ENCODE peak calls at places on chromosomes 16 and 17, in eight cellular contexts. One of them, this sample, is unnamed.

GRCh38 chr17:57532556-57532955 is 212.5 kb downstream of the CCDC182 start:
- DNase-seq in sigmoid colon: no peak
- DNase-seq in K562: peak
- DNase-seq in left ventricle myocardium inferior: no peak
- DNase-seq in A549: no peak
- DNase-seq in transverse colon: no peak
- DNase-seq in upper lobe of right lung: no peak
- DNase-seq in lower lobe of right lung: no peak
- DNase-seq in this sample: no peak

GRCh38 chr16:56700631-56701030 is 18.4 kb downstream of the MT1X start:
- DNase-seq in sigmoid colon: no peak
- DNase-seq in K562: no peak
- DNase-seq in left ventricle myocardium inferior: no peak
- DNase-seq in A549: no peak
- DNase-seq in transverse colon: no peak
- DNase-seq in upper lobe of right lung: no peak
- DNase-seq in lower lobe of right lung: no peak
- DNase-seq in this sample: no peak

GRCh38 chr16:59060212-59060611 is 326.1 kb upstream of the GOT2 start:
- DNase-seq in sigmoid colon: no peak
- DNase-seq in K562: no peak
- DNase-seq in left ventricle myocardium inferior: no peak
- DNase-seq in A549: no peak
- DNase-seq in transverse colon: no peak
- DNase-seq in upper lobe of right lung: no peak
- DNase-seq in lower lobe of right lung: no peak
- DNase-seq in this sample: no peak

GRCh38 chr16:9895817-9896216 is 286.4 kb downstream of the GRIN2A start:
- DNase-seq in sigmoid colon: no peak
- DNase-seq in K562: no peak
- DNase-seq in left ventricle myocardium inferior: no peak
- DNase-seq in A549: no peak
- DNase-seq in transverse colon: no peak
- DNase-seq in upper lobe of right lung: no peak
- DNase-seq in lower lobe of right lung: no peak
- DNase-seq in this sample: no peak

GRCh38 chr16:72530434-72530833 is 358.5 kb upstream of the PMFBP1 start:
- DNase-seq in sigmoid colon: no peak
- DNase-seq in K562: no peak
- DNase-seq in left ventricle myocardium inferior: no peak
- DNase-seq in A549: no peak
- DNase-seq in transverse colon: no peak
- DNase-seq in upper lobe of right lung: no peak
- DNase-seq in lower lobe of right lung: no peak
- DNase-seq in this sample: peak

GRCh38 chr16:19588661-19589060 is 33.2 kb downstream of the VPS35L start:
- DNase-seq in sigmoid colon: no peak
- DNase-seq in K562: no peak
- DNase-seq in left ventricle myocardium inferior: no peak
- DNase-seq in A549: no peak
- DNase-seq in transverse colon: no peak
- DNase-seq in upper lobe of right lung: no peak
- DNase-seq in lower lobe of right lung: no peak
- DNase-seq in this sample: no peak

GRCh38 chr16:46727184-46727583 is 21.0 kb downstream of the MYLK3 start:
- DNase-seq in sigmoid colon: no peak
- DNase-seq in K562: no peak
- DNase-seq in left ventricle myocardium inferior: no peak
- DNase-seq in A549: no peak
- DNase-seq in transverse colon: no peak
- DNase-seq in upper lobe of right lung: no peak
- DNase-seq in lower lobe of right lung: no peak
- DNase-seq in this sample: no peak

GRCh38 chr16:19677403-19677802 is 40.6 kb downstream of the KNOP1 start:
- DNase-seq in sigmoid colon: no peak
- DNase-seq in K562: no peak
- DNase-seq in left ventricle myocardium inferior: peak
- DNase-seq in A549: no peak
- DNase-seq in transverse colon: no peak
- DNase-seq in upper lobe of right lung: no peak
- DNase-seq in lower lobe of right lung: no peak
- DNase-seq in this sample: no peak

GRCh38 chr16:66478733-66479511 is 51.8 kb downstream of the BEAN1 start:
- DNase-seq in sigmoid colon: peak
- DNase-seq in K562: peak
- DNase-seq in left ventricle myocardium inferior: peak
- DNase-seq in A549: peak
- DNase-seq in transverse colon: peak
- DNase-seq in upper lobe of right lung: peak
- DNase-seq in lower lobe of right lung: peak
- DNase-seq in this sample: peak

GRCh38 chr17:7982666-7983065 is 19.7 kb upstream of the GUCY2D start:
- DNase-seq in sigmoid colon: peak
- DNase-seq in K562: peak
- DNase-seq in left ventricle myocardium inferior: no peak
- DNase-seq in A549: no peak
- DNase-seq in transverse colon: no peak
- DNase-seq in upper lobe of right lung: no peak
- DNase-seq in lower lobe of right lung: no peak
- DNase-seq in this sample: no peak
- TF ChIP-seq CTCF in sigmoid colon: no peak
- TF ChIP-seq CTCF in K562: peak
- TF ChIP-seq CTCF in left ventricle myocardium inferior: no peak
- TF ChIP-seq CTCF in A549: no peak
- TF ChIP-seq CTCF in transverse colon: no peak
- TF ChIP-seq CTCF in upper lobe of right lung: peak
- TF ChIP-seq CTCF in lower lobe of right lung: peak
- TF ChIP-seq CTCF in this sample: peak

GRCh38 chr17:38873646-38874380 is 4.0 kb downstream of the LASP1 start:
- DNase-seq in sigmoid colon: no peak
- DNase-seq in K562: no peak
- DNase-seq in left ventricle myocardium inferior: no peak
- DNase-seq in A549: peak
- DNase-seq in transverse colon: peak
- DNase-seq in upper lobe of right lung: no peak
- DNase-seq in lower lobe of right lung: no peak
- DNase-seq in this sample: no peak
- H3K27ac ChIP-seq in sigmoid colon: peak
- H3K27ac ChIP-seq in K562: no peak
- H3K27ac ChIP-seq in left ventricle myocardium inferior: peak
- H3K27ac ChIP-seq in A549: peak
- H3K27ac ChIP-seq in transverse colon: peak
- H3K27ac ChIP-seq in upper lobe of right lung: peak
- H3K27ac ChIP-seq in lower lobe of right lung: peak
- H3K27ac ChIP-seq in this sample: peak

GRCh38 chr16:30002614-30003346 is 6.7 kb downstream of the INO80E start:
- DNase-seq in sigmoid colon: no peak
- DNase-seq in K562: no peak
- DNase-seq in left ventricle myocardium inferior: no peak
- DNase-seq in A549: no peak
- DNase-seq in transverse colon: no peak
- DNase-seq in upper lobe of right lung: no peak
- DNase-seq in lower lobe of right lung: no peak
- DNase-seq in this sample: no peak

GRCh38 chr16:30003670-30004423 is 7.0 kb downstream of the DOC2A start:
- DNase-seq in sigmoid colon: no peak
- DNase-seq in K562: no peak
- DNase-seq in left ventricle myocardium inferior: no peak
- DNase-seq in A549: no peak
- DNase-seq in transverse colon: no peak
- DNase-seq in upper lobe of right lung: no peak
- DNase-seq in lower lobe of right lung: no peak
- DNase-seq in this sample: no peak

GRCh38 chr16:30004424-30004776 is 6.4 kb downstream of the DOC2A start:
- DNase-seq in sigmoid colon: no peak
- DNase-seq in K562: no peak
- DNase-seq in left ventricle myocardium inferior: no peak
- DNase-seq in A549: no peak
- DNase-seq in transverse colon: no peak
- DNase-seq in upper lobe of right lung: no peak
- DNase-seq in lower lobe of right lung: peak
- DNase-seq in this sample: no peak

GRCh38 chr16:29999605-30000004 is 3.6 kb downstream of the INO80E start:
- DNase-seq in sigmoid colon: no peak
- DNase-seq in K562: no peak
- DNase-seq in left ventricle myocardium inferior: no peak
- DNase-seq in A549: no peak
- DNase-seq in transverse colon: no peak
- DNase-seq in upper lobe of right lung: no peak
- DNase-seq in lower lobe of right lung: no peak
- DNase-seq in this sample: no peak

GRCh38 chr16:30000768-30001631 is 5.0 kb downstream of the INO80E start:
- DNase-seq in sigmoid colon: no peak
- DNase-seq in K562: no peak
- DNase-seq in left ventricle myocardium inferior: no peak
- DNase-seq in A549: no peak
- DNase-seq in transverse colon: no peak
- DNase-seq in upper lobe of right lung: no peak
- DNase-seq in lower lobe of right lung: peak
- DNase-seq in this sample: no peak
- TF ChIP-seq CTCF in sigmoid colon: no peak
- TF ChIP-seq CTCF in K562: peak
- TF ChIP-seq CTCF in left ventricle myocardium inferior: no peak
- TF ChIP-seq CTCF in A549: no peak
- TF ChIP-seq CTCF in transverse colon: no peak
- TF ChIP-seq CTCF in upper lobe of right lung: no peak
- TF ChIP-seq CTCF in lower lobe of right lung: no peak
- TF ChIP-seq CTCF in this sample: no peak

GRCh38 chr17:55772086-55772485 is 21.2 kb downstream of the PCTP start:
- DNase-seq in sigmoid colon: no peak
- DNase-seq in K562: no peak
- DNase-seq in left ventricle myocardium inferior: no peak
- DNase-seq in A549: no peak
- DNase-seq in transverse colon: no peak
- DNase-seq in upper lobe of right lung: no peak
- DNase-seq in lower lobe of right lung: no peak
- DNase-seq in this sample: no peak

GRCh38 chr17:55773671-55774070 is 22.8 kb downstream of the PCTP start:
- DNase-seq in sigmoid colon: no peak
- DNase-seq in K562: no peak
- DNase-seq in left ventricle myocardium inferior: no peak
- DNase-seq in A549: no peak
- DNase-seq in transverse colon: no peak
- DNase-seq in upper lobe of right lung: no peak
- DNase-seq in lower lobe of right lung: no peak
- DNase-seq in this sample: no peak

GRCh38 chr17:55778389-55779118 is 27.7 kb downstream of the PCTP start:
- DNase-seq in sigmoid colon: no peak
- DNase-seq in K562: no peak
- DNase-seq in left ventricle myocardium inferior: no peak
- DNase-seq in A549: no peak
- DNase-seq in transverse colon: no peak
- DNase-seq in upper lobe of right lung: no peak
- DNase-seq in lower lobe of right lung: no peak
- DNase-seq in this sample: no peak

GRCh38 chr17:55777471-55777971 is 26.7 kb downstream of the PCTP start:
- DNase-seq in sigmoid colon: no peak
- DNase-seq in K562: no peak
- DNase-seq in left ventricle myocardium inferior: no peak
- DNase-seq in A549: no peak
- DNase-seq in transverse colon: no peak
- DNase-seq in upper lobe of right lung: no peak
- DNase-seq in lower lobe of right lung: no peak
- DNase-seq in this sample: no peak

DNA sequence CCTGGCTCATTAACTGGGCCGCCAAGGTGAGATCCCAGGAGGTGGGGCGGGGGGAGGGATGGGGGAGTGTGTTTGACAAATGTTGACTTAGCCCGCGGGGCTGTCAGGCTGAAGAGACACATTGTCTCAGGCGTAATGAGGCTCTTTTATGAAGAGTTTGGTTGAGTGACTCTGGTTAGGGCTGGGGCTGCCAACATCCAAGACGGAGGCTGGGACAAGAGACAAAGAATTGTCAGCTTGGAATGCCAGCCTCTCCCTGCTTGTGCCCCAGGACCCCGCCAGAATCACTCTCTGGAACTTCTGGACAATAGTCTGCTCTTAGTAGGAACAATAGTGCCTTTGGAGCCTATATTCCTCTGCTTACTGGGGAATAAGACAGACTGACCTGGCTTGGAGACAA is 24.0 kb downstream of the PCTP start:
- DNase-seq in sigmoid colon: no peak
- DNase-seq in K562: no peak
- DNase-seq in left ventricle myocardium inferior: no peak
- DNase-seq in A549: no peak
- DNase-seq in transverse colon: no peak
- DNase-seq in upper lobe of right lung: no peak
- DNase-seq in lower lobe of right lung: no peak
- DNase-seq in this sample: no peak
- H3K27ac ChIP-seq in sigmoid colon: no peak
- H3K27ac ChIP-seq in K562: no peak
- H3K27ac ChIP-seq in left ventricle myocardium inferior: no peak
- H3K27ac ChIP-seq in A549: no peak
- H3K27ac ChIP-seq in transverse colon: no peak
- H3K27ac ChIP-seq in upper lobe of right lung: no peak
- H3K27ac ChIP-seq in lower lobe of right lung: no peak
- H3K27ac ChIP-seq in this sample: no peak

GRCh38 chr16:83113317-83113716 is 486.5 kb downstream of the CDH13 start:
- DNase-seq in sigmoid colon: no peak
- DNase-seq in K562: peak
- DNase-seq in left ventricle myocardium inferior: no peak
- DNase-seq in A549: peak
- DNase-seq in transverse colon: no peak
- DNase-seq in upper lobe of right lung: no peak
- DNase-seq in lower lobe of right lung: no peak
- DNase-seq in this sample: peak
- TF ChIP-seq CTCF in sigmoid colon: no peak
- TF ChIP-seq CTCF in K562: no peak
- TF ChIP-seq CTCF in left ventricle myocardium inferior: peak
- TF ChIP-seq CTCF in A549: peak
- TF ChIP-seq CTCF in transverse colon: peak
- TF ChIP-seq CTCF in upper lobe of right lung: peak
- TF ChIP-seq CTCF in lower lobe of right lung: peak
- TF ChIP-seq CTCF in this sample: peak

DNA sequence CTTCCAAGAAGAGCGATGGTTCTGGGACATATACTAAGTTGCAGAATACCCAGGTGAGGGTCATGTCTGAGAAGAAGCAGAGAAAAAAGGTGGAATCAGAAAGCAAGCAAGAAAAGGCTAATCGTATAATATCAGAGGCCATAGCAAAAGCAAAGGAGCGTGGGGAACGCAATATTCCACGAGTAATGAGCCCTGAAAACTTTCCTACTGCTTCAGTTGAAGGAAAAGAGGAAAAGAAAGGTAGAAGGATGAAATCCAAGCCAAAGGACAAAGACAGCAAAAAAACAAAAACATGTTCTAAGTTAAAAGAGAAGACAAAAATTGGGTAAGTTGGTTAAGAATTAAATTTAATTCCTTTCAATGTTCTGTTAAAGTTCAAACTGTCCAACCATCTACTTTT is 154.7 kb downstream of the CHD9 start:
- DNase-seq in sigmoid colon: no peak
- DNase-seq in K562: peak
- DNase-seq in left ventricle myocardium inferior: no peak
- DNase-seq in A549: no peak
- DNase-seq in transverse colon: no peak
- DNase-seq in upper lobe of right lung: no peak
- DNase-seq in lower lobe of right lung: no peak
- DNase-seq in this sample: no peak
- H3K27ac ChIP-seq in sigmoid colon: peak
- H3K27ac ChIP-seq in K562: peak
- H3K27ac ChIP-seq in left ventricle myocardium inferior: peak
- H3K27ac ChIP-seq in A549: peak
- H3K27ac ChIP-seq in transverse colon: peak
- H3K27ac ChIP-seq in upper lobe of right lung: peak
- H3K27ac ChIP-seq in lower lobe of right lung: peak
- H3K27ac ChIP-seq in this sample: peak